ENCODE peak calls at places on chromosome 9, in eight cellular contexts. D, S, J, V, W, K, T and Q are unnamed samples. For H3K4me1, the result is how much of the 10 kb centered on the place peaks cover.

GRCh38 chr9:79734989-79735779 is 163.4 kb downstream of the TLE4 start:
- DNase-seq in V (no peak), J (no peak), D (no peak), K (no peak), T (no peak), W (no peak), S (no peak), Q (no peak)

GRCh38 chr9:111599092-111599947 is at the start of gene PTGR1:
- DNase-seq in D (peak), T (peak), W (peak), S (peak), J (peak), V (peak), K (peak), Q (peak)

GRCh38 chr9:84669293-84670105 is at the start of gene NTRK2:
- DNase-seq in S (peak), W (no peak), J (no peak), D (peak), K (peak), V (no peak), T (no peak), Q (peak)

GRCh38 chr9:134922932-134923240 is 5.2 kb upstream of the FCN1 start:
- DNase-seq in V (peak), K (no peak), S (no peak), J (no peak), T (no peak), W (no peak), D (no peak), Q (no peak)

GRCh38 chr9:132982508-132982907 is 4.0 kb downstream of the GFI1B start:
- DNase-seq in V (no peak), S (no peak), W (no peak), K (no peak), J (no peak), T (no peak), D (no peak), Q (no peak)

GRCh38 chr9:76433406-76433805 is 25.6 kb upstream of the GCNT1 start:
- DNase-seq in J (no peak), V (no peak), D (no peak), S (no peak), K (no peak), W (no peak), T (no peak), Q (no peak)

GRCh38 chr9:36136894-36137391 is 410 bp downstream of the GLIPR2 start:
- DNase-seq in W (no peak), T (no peak), J (no peak), K (no peak), V (no peak), S (no peak), D (peak), Q (peak)

GRCh38 chr9:84146893-84147705 is 166.5 kb downstream of the RMI1 start:
- DNase-seq in T (no peak), K (no peak), S (no peak), V (no peak), D (no peak), W (no peak), J (no peak), Q (no peak)

GRCh38 chr9:4987996-4988421 is 2.9 kb downstream of the JAK2 start:
- DNase-seq in K (no peak), W (peak), S (peak), D (peak), V (peak), J (peak), T (peak), Q (peak)

GRCh38 chr9:70021026-70021571 is 22.5 kb upstream of the MAMDC2 start:
- DNase-seq in V (no peak), J (no peak), D (no peak), W (no peak), K (peak), S (no peak), T (no peak), Q (peak)

GRCh38 chr9:12784461-12785250 is 9.8 kb downstream of the LURAP1L start:
- DNase-seq in W (no peak), D (peak), T (no peak), V (peak), K (no peak), J (peak), S (peak), Q (peak)

GRCh38 chr9:89350988-89351557 is 32.8 kb downstream of the SECISBP2 start:
- DNase-seq in J (no peak), T (no peak), S (no peak), W (no peak), D (no peak), V (peak), K (no peak), Q (no peak)

GRCh38 chr9:129964901-129965734 is 77.9 kb downstream of the FNBP1 start:
- DNase-seq in D (peak), T (peak), S (no peak), W (no peak), V (no peak), J (no peak), K (no peak), Q (no peak)

DNA sequence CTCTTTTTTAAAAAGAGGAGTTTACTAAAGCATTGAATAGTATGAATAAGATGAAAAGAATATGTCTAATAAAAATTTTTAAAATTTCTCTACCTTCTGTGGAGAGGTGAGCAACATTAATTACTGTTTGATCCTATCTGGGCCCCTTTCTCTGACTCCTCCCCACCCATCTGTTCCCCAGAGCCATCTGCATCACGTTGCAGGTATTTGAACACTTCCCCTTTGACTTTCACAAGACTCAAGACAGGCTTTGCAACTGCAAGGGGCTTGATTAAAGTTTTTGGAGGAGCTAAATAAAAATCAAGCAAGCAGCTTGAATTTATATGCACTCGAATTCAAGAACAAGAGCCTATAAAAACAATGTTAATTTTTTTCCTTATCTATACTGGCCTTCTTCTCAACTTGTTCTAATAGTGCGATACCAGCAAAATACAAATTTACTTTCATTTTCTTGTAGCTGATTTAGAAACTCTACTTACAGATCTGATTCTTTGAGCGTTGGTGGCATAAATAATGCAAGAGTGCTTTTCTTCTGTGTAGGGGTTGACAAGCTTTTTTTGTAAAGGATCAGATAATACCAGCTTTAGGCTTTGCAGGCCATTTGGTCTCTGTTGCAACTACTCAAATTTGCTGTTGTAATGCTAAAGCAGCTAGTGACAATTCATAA is 21.3 kb downstream of the TXNDC8 start:
- DNase-seq in V (no peak), T (no peak), S (no peak), D (no peak), W (no peak), J (no peak), K (no peak), Q (no peak)
- H3K4me3 ChIP-seq in V (no peak), T (no peak), S (no peak), D (no peak), W (no peak), J (no peak), K (peak), Q (no peak)

GRCh38 chr9:131407717-131408195 is 13.9 kb downstream of the PRRC2B start:
- DNase-seq in W (peak), J (no peak), K (peak), D (peak), V (peak), T (peak), S (peak), Q (peak)
- H3K4me1 ChIP-seq in W (under half), J (under half), K (half or more), D (under half), V (under half), T (under half), S (half or more), Q (half or more)

DNA sequence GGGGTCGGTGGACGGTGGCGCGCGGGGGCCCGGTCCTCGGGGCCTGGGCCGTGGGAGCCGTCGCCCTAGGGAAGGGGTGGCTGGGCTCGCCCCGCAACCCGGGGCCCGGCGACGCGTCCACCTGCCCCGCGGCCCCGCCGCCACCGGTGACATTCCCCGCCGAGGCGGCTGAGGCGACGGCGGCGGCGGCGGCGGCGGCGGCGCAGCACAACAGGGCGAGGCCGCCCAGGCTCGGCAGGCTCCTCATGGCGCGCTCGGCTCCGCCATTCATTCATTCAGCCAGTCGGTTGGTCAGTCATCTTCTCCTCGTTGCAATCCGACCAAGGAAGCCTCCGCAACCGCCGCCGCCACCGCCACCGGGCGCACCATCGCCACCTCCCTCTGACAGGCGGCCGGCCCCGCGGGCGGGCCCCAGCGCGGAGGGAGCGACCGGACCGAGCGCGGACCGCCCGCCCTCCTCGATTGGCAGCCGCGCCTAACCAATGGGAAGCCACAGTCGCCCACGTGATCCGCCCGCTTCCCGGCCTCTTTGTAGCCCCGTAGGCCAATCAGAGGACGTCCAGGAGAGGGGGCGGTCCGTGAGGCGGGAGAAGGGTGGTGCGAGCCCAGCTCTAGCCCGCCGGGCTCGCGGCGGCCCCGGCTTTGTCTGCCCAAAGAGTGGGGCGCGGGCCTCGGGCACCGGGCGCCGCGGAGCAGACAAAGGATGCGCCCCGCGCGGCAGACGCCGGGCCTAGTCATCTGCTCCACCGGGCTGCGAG is at the start of gene MEGF9:
- DNase-seq in S (peak), W (peak), D (peak), T (peak), V (peak), J (peak), K (peak), Q (peak)
- H3K27ac ChIP-seq in S (peak), W (peak), D (no peak), T (peak), V (peak), J (peak), K (peak), Q (peak)

DNA sequence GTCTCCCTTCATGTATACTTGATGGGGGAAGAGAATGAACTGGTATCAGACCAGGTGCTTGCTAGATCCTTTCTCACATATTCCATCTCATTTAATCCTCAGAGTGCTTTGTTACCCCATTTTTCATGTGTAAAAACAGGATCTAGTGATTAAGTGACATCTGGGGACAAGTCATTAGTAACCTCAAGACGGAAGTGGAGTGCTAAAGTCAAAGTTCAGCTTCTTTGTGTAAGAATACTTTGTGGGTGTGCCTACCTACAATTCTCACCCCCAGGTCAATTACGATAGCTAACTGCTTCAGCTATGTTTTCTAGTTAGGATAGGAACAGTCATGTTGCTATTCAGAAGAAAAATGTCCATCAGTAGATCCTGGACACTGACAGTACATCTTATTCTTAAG is 3.1 kb upstream of the FAM120AOS start:
- DNase-seq in J (no peak), K (no peak), S (no peak), D (no peak), T (no peak), V (no peak), W (no peak), Q (no peak)
- H3K4me3 ChIP-seq in J (no peak), K (no peak), S (no peak), D (no peak), T (no peak), V (no peak), W (no peak), Q (no peak)